ENCODE peak calls at places on chromosomes 6 and 20, in ten cellular contexts. H, B, U, G, R, F, M, E, O and L are unnamed samples.

GRCh38 chr6:135534773-135535380 is 37.3 kb upstream of the AHI1 start:
- DNase-seq in H (no peak), U (no peak), G (peak), M (no peak), F (no peak), E (no peak), O (peak), B (no peak), R (no peak), L (peak)

GRCh38 chr20:16476032-16476431 is 97.2 kb downstream of the KIF16B start:
- DNase-seq in M (no peak), E (no peak), H (no peak), F (no peak), O (peak), U (peak), R (peak), G (peak), B (no peak), L (peak)

GRCh38 chr6:39342692-39343460 is 20.4 kb upstream of the KCNK16 start:
- DNase-seq in M (no peak), U (peak), B (no peak), R (peak), G (no peak), F (no peak), E (no peak), H (no peak), O (no peak), L (no peak)

GRCh38 chr6:161225677-161226004 is 48.2 kb downstream of the AGPAT4 start:
- DNase-seq in M (no peak), F (no peak), B (no peak), G (no peak), E (no peak), O (peak), H (no peak), U (no peak), R (no peak), L (no peak)

GRCh38 chr6:118860880-118861279 is 33.1 kb upstream of the ASF1A start:
- DNase-seq in R (no peak), B (no peak), E (no peak), H (no peak), G (no peak), U (no peak), F (no peak), O (no peak), M (no peak), L (no peak)

GRCh38 chr6:37130704-37131103 is 39.2 kb upstream of the PIM1 start:
- DNase-seq in H (no peak), U (no peak), B (no peak), G (no peak), E (peak), O (peak), R (no peak), F (no peak), M (no peak), L (no peak)

GRCh38 chr6:90167514-90168379 is 128.9 kb downstream of the BACH2 start:
- DNase-seq in U (no peak), O (no peak), E (no peak), M (no peak), H (no peak), R (no peak), G (no peak), B (no peak), F (no peak), L (no peak)

GRCh38 chr6:136529655-136530054 is 20.6 kb downstream of the MAP7 start:
- DNase-seq in O (no peak), R (no peak), F (no peak), H (no peak), B (no peak), G (no peak), U (no peak), E (peak), M (no peak), L (no peak)

GRCh38 chr6:144286503-144287393 is 1.6 kb downstream of the UTRN start:
- DNase-seq in F (peak), R (no peak), O (peak), E (peak), H (peak), G (peak), U (no peak), B (peak), M (peak), L (peak)

GRCh38 chr20:58598271-58599015 is 52.6 kb upstream of the STX16 start:
- DNase-seq in U (no peak), G (no peak), M (no peak), H (peak), F (peak), O (no peak), E (peak), R (no peak), B (no peak), L (no peak)

GRCh38 chr20:19427913-19428800 is 215.7 kb downstream of the SLC24A3 start:
- DNase-seq in F (no peak), M (no peak), R (no peak), O (no peak), B (no peak), H (no peak), E (no peak), G (no peak), U (no peak), L (no peak)

GRCh38 chr6:52539607-52540006 is 37.3 kb downstream of the TRAM2 start:
- DNase-seq in E (no peak), G (no peak), F (no peak), O (no peak), B (no peak), R (no peak), U (no peak), H (no peak), M (no peak), L (no peak)

GRCh38 chr20:64131406-64131805 is 24.0 kb upstream of the NPBWR2 start:
- DNase-seq in R (peak), U (no peak), O (no peak), H (no peak), E (peak), B (no peak), M (no peak), F (no peak), G (no peak), L (no peak)

GRCh38 chr20:31861346-31862156 is 8.8 kb downstream of the DUSP15 start:
- DNase-seq in U (peak), E (peak), O (no peak), F (peak), R (peak), H (no peak), B (peak), G (peak), M (peak), L (peak)

GRCh38 chr6:49336514-49337131 is 126.4 kb downstream of the MMUT start:
- DNase-seq in F (no peak), B (no peak), O (peak), M (no peak), U (no peak), G (no peak), E (peak), H (no peak), R (peak), L (peak)

GRCh38 chr6:81570673-81571072 is 181.8 kb downstream of the TENT5A start:
- DNase-seq in M (no peak), U (no peak), G (no peak), R (no peak), B (no peak), E (no peak), F (no peak), H (no peak), O (no peak), L (no peak)

GRCh38 chr6:25054469-25054868 is 118.7 kb upstream of the RIPOR2 start:
- DNase-seq in M (no peak), F (no peak), H (no peak), U (no peak), G (no peak), R (no peak), E (no peak), B (no peak), O (peak), L (peak)

GRCh38 chr20:45575931-45576330 is 3.2 kb downstream of the WFDC8 start:
- DNase-seq in G (no peak), B (no peak), H (no peak), R (no peak), E (no peak), O (no peak), M (no peak), U (no peak), F (no peak), L (no peak)

GRCh38 chr20:17595846-17596245 is 26.0 kb downstream of the DSTN start:
- DNase-seq in F (no peak), U (no peak), O (no peak), R (no peak), E (no peak), G (no peak), M (no peak), B (no peak), H (no peak), L (no peak)

GRCh38 chr6:145067430-145067829 is 667.9 kb downstream of the EPM2A start:
- DNase-seq in U (no peak), R (no peak), H (no peak), M (no peak), B (no peak), O (peak), G (no peak), F (no peak), E (no peak), L (peak)